ENCODE peak calls at places on chromosomes 16 and 17, in nine cellular contexts. Q is IMR-90, W is thoracic aorta, E is ascending aorta, H is stomach, C is ovary, V is kidney, F is mucosa of descending colon, A is choroid plexus epithelial cell. O is an unnamed sample.
A peak's percentile ranks its signal among the peaks of the same experiment; 100 is the strongest.

GRCh38 chr16:60419859-60420258 is 1616.4 kb downstream of the CDH8 start:
- DNase-seq in Q (no peak), W (no peak), E (no peak), H (no peak), C (no peak), V (no peak), F (no peak), A (no peak), O (no peak)

GRCh38 chr17:39177256-39177655 is 11.3 kb upstream of the ARL5C start:
- DNase-seq in Q (no peak), W (no peak), E (no peak), H (no peak), C (no peak), V (no peak), F (no peak), A (no peak), O (no peak)

GRCh38 chr17:38864636-38865398 is 5.0 kb upstream of the LASP1 start:
- DNase-seq in Q (peak; percentile 54), W (no peak), E (no peak), H (no peak), C (no peak), V (no peak), F (no peak), A (peak; percentile 78), O (no peak)

GRCh38 chr16:57304169-57305061 is 19.9 kb upstream of the PLLP start:
- DNase-seq in Q (peak; percentile 55), W (peak; percentile 45), E (peak; percentile 72), H (peak; percentile 77), C (no peak), V (peak; percentile 82), F (peak; percentile 68), A (peak; percentile 91), O (peak; percentile 57)

GRCh38 chr16:88377961-88378360 is 4.8 kb upstream of the ZNF469 start:
- DNase-seq in Q (no peak), W (no peak), E (no peak), H (no peak), C (no peak), V (peak; percentile 43), F (peak; percentile 31), A (no peak), O (no peak)

GRCh38 chr16:9176547-9177418 is 85.3 kb downstream of the HAPSTR1 start:
- DNase-seq in Q (no peak), W (no peak), E (no peak), H (no peak), C (no peak), V (no peak), F (no peak), A (no peak), O (no peak)

GRCh38 chr16:24950275-24950674 is 64.9 kb downstream of the ARHGAP17 start:
- DNase-seq in Q (peak; percentile 84), W (no peak), E (no peak), H (no peak), C (no peak), V (no peak), F (no peak), A (peak; percentile 78), O (peak; percentile 32)

GRCh38 chr17:79836952-79837887 is 2.0 kb downstream of the CBX4 start:
- DNase-seq in Q (peak; percentile 74), W (no peak), E (no peak), H (peak; percentile 96), C (peak; percentile 37), V (peak; percentile 95), F (peak; percentile 94), A (peak; percentile 73), O (no peak)

GRCh38 chr17:2957631-2958286 is 105.6 kb downstream of the OR1D5 start:
- DNase-seq in Q (peak; percentile 74), W (no peak), E (no peak), H (peak; percentile 20), C (no peak), V (no peak), F (no peak), A (peak; percentile 47), O (no peak)

GRCh38 chr17:6506679-6507231 is 49.6 kb downstream of the PITPNM3 start:
- DNase-seq in Q (no peak), W (no peak), E (no peak), H (peak; percentile 45), C (peak; percentile 40), V (peak; percentile 84), F (peak; percentile 78), A (no peak), O (no peak)

GRCh38 chr17:17070931-17071330 is 28.7 kb downstream of the MPRIP start:
- DNase-seq in Q (no peak), W (no peak), E (no peak), H (no peak), C (no peak), V (no peak), F (no peak), A (no peak), O (no peak)

GRCh38 chr16:28149016-28149888 is 62.5 kb downstream of the XPO6 start:
- DNase-seq in Q (peak; percentile 22), W (no peak), E (no peak), H (no peak), C (no peak), V (no peak), F (no peak), A (no peak), O (no peak)

GRCh38 chr17:42797067-42798007 is 1.2 kb downstream of the COA3 start:
- DNase-seq in Q (no peak), W (no peak), E (no peak), H (peak; percentile 56), C (no peak), V (no peak), F (no peak), A (no peak), O (no peak)

GRCh38 chr17:2137342-2138098 is 82.6 kb downstream of the HIC1 start:
- DNase-seq in Q (peak; percentile 90), W (no peak), E (no peak), H (no peak), C (peak; percentile 20), V (no peak), F (no peak), A (peak; percentile 87), O (peak; percentile 52)

GRCh38 chr16:11796227-11797165 is 562 bp downstream of the ZC3H7A start:
- DNase-seq in Q (peak; percentile 44), W (no peak), E (no peak), H (peak; percentile 62), C (peak; percentile 66), V (peak; percentile 92), F (peak; percentile 83), A (peak; percentile 50), O (no peak)

GRCh38 chr17:302300-302698 is 50.3 kb downstream of the RPH3AL start:
- DNase-seq in Q (no peak), W (no peak), E (no peak), H (peak; percentile 65), C (no peak), V (peak; percentile 73), F (peak; percentile 90), A (no peak), O (no peak)

GRCh38 chr16:57257455-57258070 is 12.5 kb downstream of the ARL2BP start:
- DNase-seq in Q (no peak), W (no peak), E (no peak), H (peak; percentile 14), C (no peak), V (no peak), F (peak; percentile 21), A (no peak), O (no peak)

GRCh38 chr17:58344047-58344790 is 7.8 kb downstream of the SUPT4H1 start:
- DNase-seq in Q (no peak), W (no peak), E (no peak), H (peak; percentile 53), C (no peak), V (peak; percentile 73), F (peak; percentile 82), A (peak; percentile 48), O (no peak)

GRCh38 chr17:58344791-58345157 is 7.2 kb downstream of the SUPT4H1 start:
- DNase-seq in Q (no peak), W (no peak), E (no peak), H (no peak), C (no peak), V (no peak), F (no peak), A (no peak), O (no peak)

GRCh38 chr17:58345500-58345899 is 6.5 kb downstream of the SUPT4H1 start:
- DNase-seq in Q (no peak), W (no peak), E (no peak), H (no peak), C (no peak), V (no peak), F (no peak), A (no peak), O (no peak)

GRCh38 chr17:58341861-58342475 is 10.0 kb downstream of the SUPT4H1 start:
- DNase-seq in Q (no peak), W (no peak), E (no peak), H (no peak), C (no peak), V (no peak), F (no peak), A (no peak), O (no peak)

DNA sequence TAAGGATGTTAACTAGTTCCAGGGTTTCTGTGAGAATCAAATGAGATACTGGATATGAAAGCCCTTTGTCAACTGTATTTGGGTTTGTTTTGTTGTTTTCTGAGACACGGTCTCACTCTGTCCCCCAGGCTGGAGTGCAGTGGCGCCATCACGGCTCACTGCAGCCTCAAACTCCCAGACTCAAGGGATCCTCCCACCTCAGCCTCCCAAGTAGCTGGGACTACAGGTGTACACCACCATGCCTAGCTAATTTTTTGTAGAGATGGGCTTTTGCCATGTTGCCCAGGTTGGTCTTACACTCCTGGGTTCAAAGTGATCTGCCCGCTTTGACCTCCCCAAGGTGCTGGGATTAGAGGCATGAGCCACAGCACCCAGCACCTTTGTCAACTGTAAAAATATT is 8.9 kb downstream of the SUPT4H1 start:
- DNase-seq in Q (no peak), W (no peak), E (no peak), H (no peak), C (no peak), V (no peak), F (no peak), A (no peak), O (no peak)
- TF ChIP-seq CTCF in Q (no peak), W (no peak), E (no peak), H (no peak), C (no peak), V (no peak), F (no peak), A (no peak), O (no peak)

GRCh38 chr16:84143081-84143480 is 1.9 kb downstream of the HSDL1 start:
- DNase-seq in Q (no peak), W (no peak), E (no peak), H (no peak), C (no peak), V (no peak), F (no peak), A (no peak), O (no peak)
- H3K4me3 ChIP-seq in Q (no peak overlapping the region), W (no peak overlapping the region), E (no peak overlapping the region), H (no peak overlapping the region), C (no peak overlapping the region), V (no peak overlapping the region), F (no peak overlapping the region), A (no peak overlapping the region), O (no peak overlapping the region)

DNA sequence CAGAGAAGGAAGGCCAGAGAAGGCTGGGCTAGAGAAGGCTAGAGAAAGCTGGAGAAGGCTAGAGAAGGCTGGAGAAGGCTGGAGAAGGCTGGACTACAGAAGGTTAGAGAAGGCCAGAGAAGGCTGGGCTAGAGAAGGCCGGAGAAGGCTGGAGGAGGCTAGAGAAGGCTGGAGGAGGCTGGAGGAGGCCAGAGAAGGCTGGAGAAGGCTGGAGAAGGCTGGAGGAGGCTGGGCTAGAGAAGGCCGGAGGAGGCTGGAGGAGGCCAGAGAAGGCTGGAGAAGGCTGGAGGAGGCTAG is 6.4 kb upstream of the OGFOD3 start:
- DNase-seq in Q (no peak), W (no peak), E (no peak), H (no peak), C (no peak), V (no peak), F (no peak), A (no peak), O (no peak)
- TF ChIP-seq CTCF in Q (no peak), W (no peak), E (no peak), H (no peak), C (no peak), V (no peak), F (no peak), A (no peak), O (no peak)

GRCh38 chr16:89844739-89845339 is 16.6 kb downstream of the SPIRE2 start:
- DNase-seq in Q (no peak), W (no peak), E (no peak), H (no peak), C (no peak), V (no peak), F (no peak), A (no peak), O (no peak)
- H3K4me3 ChIP-seq in Q (no peak overlapping the region), W (no peak overlapping the region), E (no peak overlapping the region), H (no peak overlapping the region), C (no peak overlapping the region), V (no peak overlapping the region), F (no peak overlapping the region), A (no peak overlapping the region), O (no peak overlapping the region)

O was measured in astrocyte of the cerebellum.